ENCODE peak calls at places on chromosomes 12 and 14, in six cellular contexts. E, M, K, V, U and T are unnamed samples. For H3K9me3, the result is how much of the 10 kb centered on the place peaks cover.

GRCh38 chr14:96069421-96069820 is 30.3 kb downstream of the C14orf132 start:
- DNase-seq in M (peak), K (no peak), V (no peak), E (no peak), U (no peak), T (no peak)

GRCh38 chr12:25557830-25558436 is 4.8 kb upstream of the LMNTD1 start:
- DNase-seq in E (peak), K (no peak), M (no peak), V (peak), U (peak), T (no peak)

GRCh38 chr12:100375023-100375737 is 18.3 kb downstream of the SLC17A8 start:
- DNase-seq in M (peak), K (peak), V (no peak), E (peak), U (no peak), T (peak)

GRCh38 chr12:45379261-45379660 is 163.4 kb downstream of the ANO6 start:
- DNase-seq in M (no peak), V (no peak), K (no peak), E (no peak), U (no peak), T (no peak)

GRCh38 chr12:95057431-95057830 is 16.0 kb downstream of the NR2C1 start:
- DNase-seq in M (no peak), E (no peak), K (no peak), U (no peak), V (no peak), T (no peak)

GRCh38 chr12:68766646-68767045 is 20.7 kb downstream of the SLC35E3 start:
- DNase-seq in E (no peak), U (no peak), M (no peak), V (no peak), K (no peak), T (no peak)

GRCh38 chr12:8038659-8039114 is 6.2 kb downstream of the FOXJ2 start:
- DNase-seq in M (peak), V (peak), K (peak), E (peak), U (no peak), T (no peak)

GRCh38 chr12:80837342-80837978 is 100.3 kb downstream of the LIN7A start:
- DNase-seq in K (no peak), E (no peak), M (no peak), U (no peak), V (peak), T (no peak)

GRCh38 chr14:49893309-49894213 is 679 bp downstream of the ARF6 start:
- DNase-seq in E (peak), U (peak), V (peak), K (peak), M (peak), T (peak)

GRCh38 chr12:127025545-127025944 is 1241.4 kb upstream of the TMEM132C start:
- DNase-seq in E (no peak), V (no peak), U (no peak), K (no peak), M (no peak), T (no peak)

GRCh38 chr12:42483534-42483857 is 106.0 kb downstream of the PRICKLE1 start:
- DNase-seq in K (peak), U (no peak), E (no peak), V (peak), M (no peak), T (no peak)

GRCh38 chr12:59040651-59041050 is 120.3 kb upstream of the LRIG3 start:
- DNase-seq in U (no peak), E (no peak), V (no peak), M (no peak), K (no peak), T (no peak)

GRCh38 chr12:45259732-45260480 is 44.0 kb downstream of the ANO6 start:
- DNase-seq in E (peak), K (no peak), U (no peak), M (no peak), V (no peak), T (no peak)

GRCh38 chr14:96407980-96408570 is 16.1 kb downstream of the AK7 start:
- DNase-seq in V (no peak), E (no peak), M (no peak), K (no peak), U (no peak), T (no peak)

GRCh38 chr14:92408186-92408585 is 85.2 kb downstream of the SLC24A4 start:
- DNase-seq in E (no peak), M (no peak), V (no peak), U (no peak), K (no peak), T (no peak)

GRCh38 chr14:22774011-22774706 is 7.7 kb downstream of the OXA1L start:
- DNase-seq in K (no peak), M (no peak), U (no peak), V (no peak), E (no peak), T (no peak)

GRCh38 chr14:49992901-49993335 is 100.0 kb downstream of the ARF6 start:
- DNase-seq in V (no peak), K (peak), U (no peak), M (no peak), E (no peak), T (no peak)

GRCh38 chr14:79862045-79862444 is 349.3 kb downstream of the DIO2 start:
- DNase-seq in K (no peak), U (no peak), V (no peak), E (no peak), M (no peak), T (no peak)

GRCh38 chr14:92341791-92342190 is 18.8 kb downstream of the SLC24A4 start:
- DNase-seq in E (no peak), V (no peak), U (no peak), M (no peak), K (no peak), T (no peak)

GRCh38 chr14:75450381-75451276 is 22.8 kb downstream of the JDP2 start:
- DNase-seq in E (peak), U (no peak), K (peak), V (no peak), M (peak), T (peak)

GRCh38 chr14:63956326-63956725 is 103.5 kb downstream of the SYNE2 start:
- DNase-seq in M (no peak), K (no peak), U (no peak), E (no peak), V (no peak), T (no peak)

GRCh38 chr14:68593806-68594536 is 198.9 kb downstream of the ZFP36L1 start:
- DNase-seq in E (no peak), U (no peak), M (no peak), K (no peak), V (no peak), T (no peak)

GRCh38 chr14:54291491-54292191 is 105.2 kb upstream of the CDKN3 start:
- DNase-seq in M (no peak), E (no peak), V (no peak), U (no peak), K (no peak), T (no peak)

GRCh38 chr12:102869571-102869970 is 47.5 kb downstream of the PAH start:
- DNase-seq in E (no peak), V (no peak), U (no peak), K (no peak), M (no peak), T (no peak)

GRCh38 chr12:81610955-81611889 is 147.9 kb downstream of the PPFIA2 start:
- DNase-seq in K (no peak), V (peak), M (no peak), E (no peak), U (no peak), T (no peak)

GRCh38 chr14:65496178-65496993 is 83.9 kb downstream of the FUT8 start:
- DNase-seq in K (no peak), E (no peak), M (no peak), V (no peak), U (no peak), T (no peak)

GRCh38 chr12:89064780-89065179 is 287.5 kb downstream of the DUSP6 start:
- DNase-seq in V (no peak), M (no peak), E (no peak), K (no peak), U (no peak), T (no peak)

GRCh38 chr14:94000986-94001385 is 3.9 kb downstream of the CCDC197 start:
- DNase-seq in E (no peak), V (no peak), K (no peak), U (no peak), M (no peak), T (no peak)

GRCh38 chr14:33767721-33768457 is 183.0 kb downstream of the EGLN3 start:
- DNase-seq in M (no peak), K (no peak), E (no peak), V (no peak), U (no peak), T (no peak)

GRCh38 chr12:87856-88255 is 21.3 kb downstream of the IQSEC3 start:
- DNase-seq in M (no peak), E (no peak), K (no peak), V (no peak), U (no peak), T (no peak)

GRCh38 chr12:6553051-6553868 is 2.6 kb downstream of the IFFO1 start:
- DNase-seq in E (no peak), M (no peak), K (peak), U (no peak), V (no peak), T (peak)

GRCh38 chr12:46553266-46553665 is 180.7 kb upstream of the SLC38A2 start:
- DNase-seq in K (peak), M (no peak), V (no peak), U (no peak), E (no peak), T (no peak)

GRCh38 chr12:124592050-124592449 is 24.6 kb upstream of the NCOR2 start:
- DNase-seq in U (no peak), E (no peak), K (no peak), V (no peak), M (no peak), T (peak)

DNA sequence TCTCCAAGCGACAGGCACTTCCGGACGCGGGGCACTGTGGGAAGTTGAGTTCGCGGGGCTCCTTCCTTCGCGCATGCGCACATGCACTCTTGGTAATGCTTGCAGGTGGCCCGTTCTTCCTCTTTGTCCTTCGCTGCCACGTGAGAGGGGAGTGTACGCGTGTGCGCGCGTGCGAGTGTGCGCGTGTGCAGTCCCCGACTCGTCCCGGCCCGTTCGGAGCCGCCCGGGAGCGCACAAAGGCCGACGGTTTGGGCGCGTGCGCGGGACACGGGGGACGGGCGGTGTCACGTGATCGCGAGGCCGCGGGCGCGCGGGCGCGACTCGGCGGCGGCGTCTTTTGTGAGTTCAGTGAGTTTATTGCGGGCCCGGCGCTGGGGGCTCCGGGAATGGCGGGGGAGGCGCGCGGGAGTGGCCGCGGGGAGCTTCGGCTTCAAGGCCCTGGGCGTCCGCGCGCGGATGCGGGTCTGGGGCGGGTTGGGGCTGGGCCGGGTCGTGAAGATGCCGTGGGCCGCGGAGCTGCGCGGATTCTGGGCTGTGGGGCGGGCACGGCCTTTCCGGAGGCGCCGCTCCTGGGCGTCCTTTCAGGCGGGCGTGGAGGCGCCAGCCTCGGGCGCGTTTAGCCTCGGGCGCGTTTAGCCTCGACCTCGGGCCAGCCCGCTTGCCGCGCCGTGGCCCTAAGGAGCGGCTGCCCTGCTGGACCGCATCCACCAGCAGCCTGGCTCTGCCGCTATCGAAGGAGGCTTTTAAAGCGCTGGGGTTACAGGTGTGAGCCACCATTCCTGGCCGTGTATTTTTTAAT is at the start of gene ZNF84:
- DNase-seq in V (peak), E (peak), M (peak), K (peak), U (peak), T (peak)
- H3K9me3 ChIP-seq in V (under half), E (under half), M (half or more), K (half or more), U (under half), T (under half)

DNA sequence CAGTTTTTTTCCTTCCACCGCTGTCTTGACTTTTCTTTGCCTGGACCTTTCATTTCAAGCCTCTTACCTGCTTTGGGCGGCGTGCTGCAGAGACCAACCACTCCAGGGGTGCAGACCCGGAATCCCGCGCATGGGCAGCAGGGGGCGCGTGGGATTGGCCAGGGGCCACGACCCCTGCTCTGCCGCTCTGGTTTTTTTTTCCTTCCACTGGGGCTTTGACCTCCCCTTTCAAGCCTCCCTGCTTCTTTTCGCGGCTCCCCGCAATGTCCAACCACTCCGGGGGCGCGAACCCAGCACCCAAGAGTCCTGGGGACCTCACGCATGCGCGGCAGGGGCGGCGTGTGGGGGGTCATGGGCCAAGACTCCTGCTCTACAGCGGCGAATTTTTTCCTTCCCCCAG is 325.1 kb downstream of the ALG10 start:
- DNase-seq in U (no peak), E (no peak), K (no peak), M (no peak), V (peak), T (no peak)
- H3K9me3 ChIP-seq in U (under half), E (under half), K (under half), M (under half), V (under half), T (under half)

GRCh38 chr14:105866841-105867321 is 340.5 kb downstream of the TMEM121 start:
- DNase-seq in K (no peak), E (no peak), M (no peak), V (no peak), U (no peak), T (peak)
- H3K9me3 ChIP-seq in K (under half), E (under half), M (under half), V (under half), U (under half), T (under half)

DNA sequence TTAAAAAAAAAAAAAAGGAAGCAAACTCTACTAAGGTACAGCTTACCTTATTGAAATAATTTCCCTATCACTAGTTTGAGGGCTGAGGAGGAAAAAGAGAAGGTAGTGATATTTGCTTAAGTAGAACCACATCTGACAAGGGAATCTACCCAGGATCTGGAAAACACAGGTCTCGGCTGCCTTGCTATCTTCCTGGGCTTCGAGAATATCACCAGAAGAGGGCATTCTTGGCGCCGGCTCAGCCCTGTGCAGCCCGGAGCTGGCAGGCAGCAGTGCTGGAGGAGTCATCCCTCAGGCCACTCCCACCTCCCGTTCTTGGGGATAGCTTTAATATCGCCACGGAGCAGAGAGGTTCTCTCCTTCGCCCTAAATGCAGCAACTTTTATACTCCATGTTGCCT is 1181.2 kb downstream of the VRK1 start:
- DNase-seq in K (peak), V (peak), E (peak), M (peak), U (peak), T (peak)
- H3K9me3 ChIP-seq in K (under half), V (under half), E (under half), M (under half), U (under half), T (under half)

DNA sequence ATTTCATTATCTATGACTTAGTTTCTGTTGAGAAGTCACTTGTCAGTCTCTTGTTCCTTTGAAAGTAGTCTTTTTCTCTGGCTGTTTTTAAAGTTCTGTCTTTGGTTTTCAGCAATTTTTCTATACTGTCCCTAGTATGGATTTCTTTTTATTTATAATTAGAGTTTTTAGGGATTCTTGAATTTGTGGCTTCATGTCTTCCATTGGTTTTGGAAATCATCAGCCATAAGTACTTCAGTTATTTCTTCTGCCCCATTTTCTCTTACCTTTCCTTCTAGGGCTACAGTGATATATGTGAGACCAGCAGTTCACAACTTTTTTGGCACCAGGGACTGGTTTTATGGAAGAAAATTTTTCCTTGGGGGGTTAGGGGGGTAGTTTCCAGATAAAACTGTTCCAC is 90.0 kb upstream of the EVL start:
- DNase-seq in U (no peak), E (no peak), V (no peak), K (no peak), M (no peak), T (no peak)
- H3K9me3 ChIP-seq in U (under half), E (under half), V (under half), K (under half), M (under half), T (under half)

GRCh38 chr14:105902131-105902898 is 375.9 kb downstream of the TMEM121 start:
- DNase-seq in V (no peak), E (no peak), M (no peak), U (no peak), K (no peak), T (no peak)
- H3K9me3 ChIP-seq in V (under half), E (under half), M (under half), U (under half), K (under half), T (under half)